ENCODE peak calls at places on chromosomes 4 and X, in six cellular contexts. X is MM.1S, I is A549, R is foreskin keratinocyte, E is neuronal stem cell, W is iPS DF 6.9. V is an unnamed sample.

GRCh38 chr4:169958629-169959028 is 67.6 kb downstream of the MFAP3L start:
- DNase-seq in I (no peak), R (no peak), E (no peak), X (no peak), W (no peak), V (no peak)

GRCh38 chr4:4857809-4858508 is 1.5 kb upstream of the MSX1 start:
- DNase-seq in I (no peak), E (no peak), X (no peak), R (no peak), W (no peak), V (no peak)

GRCh38 chr4:106032851-106033286 is 137.6 kb downstream of the NPNT start:
- DNase-seq in R (peak), W (no peak), E (no peak), I (no peak), X (no peak), V (no peak)

GRCh38 chrX:44183329-44183728 is 160.1 kb downstream of the EFHC2 start:
- DNase-seq in E (no peak), X (no peak), W (no peak), I (no peak), R (peak), V (peak)

GRCh38 chr4:185201983-185202962 is 1.5 kb downstream of the CFAP97 start:
- DNase-seq in W (no peak), X (no peak), E (no peak), R (no peak), I (no peak), V (peak)

GRCh38 chrX:129247642-129248041 is 275.6 kb downstream of the SMARCA1 start:
- DNase-seq in X (no peak), E (no peak), W (no peak), R (no peak), I (no peak), V (no peak)

GRCh38 chr4:187125062-187125461 is 401.4 kb upstream of the FAT1 start:
- DNase-seq in R (no peak), W (no peak), X (no peak), E (no peak), I (no peak), V (no peak)

GRCh38 chr4:83046693-83047473 is 11.9 kb downstream of the COPS4 start:
- DNase-seq in R (no peak), W (no peak), I (no peak), X (no peak), E (no peak), V (no peak)

GRCh38 chr4:150828159-150828558 is 186.9 kb downstream of the LRBA start:
- DNase-seq in I (no peak), X (peak), E (no peak), R (no peak), W (no peak), V (no peak)

GRCh38 chrX:40021647-40022046 is 76.1 kb downstream of the BCOR start:
- DNase-seq in X (no peak), R (no peak), E (no peak), I (no peak), W (no peak), V (no peak)

DNA sequence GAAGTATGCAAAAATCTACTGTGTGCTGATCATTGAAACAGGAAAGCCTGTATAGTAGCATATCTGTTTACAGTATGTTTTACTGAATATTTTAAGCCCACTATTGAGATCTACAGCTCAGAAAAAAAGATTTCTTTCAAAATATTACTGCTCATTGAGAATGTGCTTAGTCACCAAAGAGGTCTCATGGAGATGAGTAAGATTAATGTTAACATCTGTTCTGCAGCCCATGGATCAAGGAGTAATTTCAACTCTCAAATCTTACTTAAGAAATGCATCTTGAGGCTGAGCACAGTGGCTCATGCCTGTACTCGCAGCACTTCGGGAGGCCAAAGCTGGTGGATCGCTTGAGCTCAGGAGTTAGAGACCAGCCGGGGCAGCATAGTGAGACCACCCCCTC is 3.3 kb downstream of the RNF4 start:
- DNase-seq in X (no peak), W (no peak), R (peak), I (no peak), E (no peak), V (no peak)
- H3K27ac ChIP-seq in X (no peak), W (no peak), R (no peak), I (no peak), E (no peak), V (no peak)

GRCh38 chr4:164304861-164305260 is 449.1 kb upstream of the SMIM31 start:
- DNase-seq in R (peak), I (no peak), W (no peak), E (no peak), X (no peak), V (no peak)
- H3K27ac ChIP-seq in R (no peak), I (no peak), W (no peak), E (no peak), X (no peak), V (peak)

GRCh38 chr4:80104927-80105326 is 31.9 kb upstream of the ANTXR2 start:
- DNase-seq in I (no peak), E (no peak), X (no peak), W (no peak), R (no peak), V (no peak)
- H3K27ac ChIP-seq in I (no peak), E (no peak), X (no peak), W (no peak), R (no peak), V (no peak)

GRCh38 chrX:136541294-136541693 is 9.3 kb downstream of the VGLL1 start:
- DNase-seq in R (no peak), E (no peak), X (no peak), W (no peak), I (no peak), V (no peak)
- H3K27ac ChIP-seq in R (no peak), E (no peak), X (no peak), W (no peak), I (no peak), V (no peak)

GRCh38 chr4:26141101-26141830 is 179.5 kb upstream of the RBPJ start:
- DNase-seq in X (no peak), I (no peak), W (no peak), E (no peak), R (no peak), V (no peak)
- H3K27ac ChIP-seq in X (no peak), I (no peak), W (no peak), E (peak), R (no peak), V (no peak)

DNA sequence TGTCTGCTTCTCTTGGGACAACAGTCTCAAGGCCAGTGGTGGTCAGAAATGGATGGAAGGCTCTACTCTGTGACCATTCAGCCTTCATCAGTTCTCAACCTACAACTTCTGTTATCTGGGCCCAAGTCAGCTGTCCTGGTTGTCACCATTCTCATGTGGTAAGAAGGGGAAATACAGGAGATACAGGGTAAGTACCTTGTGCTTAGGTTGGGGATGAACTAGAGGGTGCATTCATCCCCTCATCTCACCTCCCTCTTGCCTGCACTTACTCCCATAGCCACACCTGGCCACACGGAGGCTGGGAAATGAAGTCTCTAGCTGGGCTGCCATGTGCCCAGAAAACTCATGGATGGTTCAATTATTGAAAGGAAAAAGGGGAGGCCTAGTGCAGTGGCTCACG is 44.9 kb downstream of the FAM184B start:
- DNase-seq in R (no peak), I (no peak), X (no peak), E (no peak), W (no peak), V (no peak)
- H3K27ac ChIP-seq in R (no peak), I (no peak), X (no peak), E (no peak), W (no peak), V (no peak)

GRCh38 chr4:91631335-91631734 is 672.4 kb upstream of the GRID2 start:
- DNase-seq in E (no peak), X (no peak), R (no peak), W (no peak), I (no peak), V (no peak)
- H3K27ac ChIP-seq in E (no peak), X (no peak), R (no peak), W (no peak), I (no peak), V (no peak)

GRCh38 chr4:7506119-7506518 is 71.4 kb upstream of the PSAPL1 start:
- DNase-seq in X (no peak), E (no peak), R (no peak), I (no peak), W (no peak), V (no peak)
- H3K27ac ChIP-seq in X (no peak), E (no peak), R (no peak), I (no peak), W (no peak), V (no peak)

DNA sequence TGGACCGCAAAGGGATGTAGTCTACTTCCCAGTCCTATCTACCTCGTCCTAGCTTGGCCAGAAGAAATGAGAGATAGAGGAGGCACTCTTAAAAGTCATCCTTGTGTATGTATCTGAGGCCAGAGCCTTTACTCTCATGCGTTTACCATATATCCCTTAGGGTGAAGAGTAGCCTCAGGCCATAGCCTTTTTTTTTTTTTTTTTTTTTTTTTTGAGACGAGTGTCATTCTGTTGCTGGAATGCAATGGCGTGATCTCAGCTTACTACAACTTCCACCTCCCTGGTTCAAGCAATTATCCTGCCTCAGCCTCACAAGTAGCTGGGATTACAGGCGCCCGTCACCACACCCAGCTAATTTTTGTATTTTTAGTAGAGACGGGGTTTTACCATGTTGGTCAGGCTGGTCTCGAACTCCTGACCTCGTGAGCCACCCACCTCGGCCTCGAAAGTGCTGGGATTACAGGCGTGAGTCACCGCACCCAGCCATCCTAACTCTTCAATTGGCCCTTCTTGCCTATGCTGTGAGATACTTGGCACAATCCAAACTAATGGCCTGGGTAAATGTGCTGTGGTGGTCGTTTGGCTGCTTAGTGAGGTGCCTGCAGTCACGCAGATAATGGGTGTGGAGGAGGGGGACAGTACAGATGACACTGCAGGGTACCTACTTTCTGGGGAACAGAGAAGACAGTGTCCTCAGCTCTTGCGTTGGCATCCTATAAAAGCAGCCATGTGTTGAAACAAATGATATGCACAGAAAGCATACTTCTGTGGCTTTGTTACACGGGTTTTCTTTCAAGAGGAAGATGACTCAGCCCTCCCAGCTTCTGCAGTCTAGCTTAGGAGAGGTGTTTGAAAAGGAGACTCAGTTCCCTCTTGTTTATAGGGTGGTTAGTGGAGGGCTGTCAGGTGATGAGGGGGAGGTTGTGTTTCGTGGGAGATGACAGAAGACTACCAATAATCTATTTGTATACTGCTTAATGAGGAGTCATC is 10.4 kb upstream of the DGAT2L6 start:
- DNase-seq in I (peak), X (no peak), W (no peak), E (no peak), R (peak), V (no peak)
- H3K27ac ChIP-seq in I (peak), X (no peak), W (no peak), E (peak), R (no peak), V (no peak)

GRCh38 chrX:54415534-54416350 is 24.5 kb upstream of the TSR2 start:
- DNase-seq in I (no peak), W (no peak), R (no peak), E (peak), X (no peak), V (no peak)

GRCh38 chrX:54423161-54423888 is 16.9 kb upstream of the TSR2 start:
- DNase-seq in I (no peak), R (no peak), X (no peak), W (no peak), E (no peak), V (no peak)

GRCh38 chrX:54416965-54417364 is 23.2 kb upstream of the TSR2 start:
- DNase-seq in E (no peak), R (no peak), I (no peak), W (no peak), X (no peak), V (no peak)

GRCh38 chrX:54422168-54422567 is 18.0 kb upstream of the TSR2 start:
- DNase-seq in I (no peak), W (no peak), X (no peak), E (no peak), R (no peak), V (no peak)

GRCh38 chrX:54419559-54420302 is 20.5 kb upstream of the TSR2 start:
- DNase-seq in W (no peak), I (no peak), X (no peak), E (no peak), R (no peak), V (no peak)
- H3K27ac ChIP-seq in W (no peak), I (no peak), X (no peak), E (no peak), R (no peak), V (no peak)